ENCODE peak calls at places on chromosomes 1 and 21, in four cellular contexts. One of them, this sample, is unnamed.

GRCh38 chr1:21885236-21886037 is 51.7 kb downstream of the HSPG2 start:
- DNase-seq in A549: no peak
- DNase-seq in K562: no peak
- DNase-seq in GM12878: no peak
- DNase-seq in this sample: no peak

GRCh38 chr1:818611-819291 is 105.0 kb upstream of the SAMD11 start:
- DNase-seq in A549: no peak
- DNase-seq in K562: no peak
- DNase-seq in GM12878: no peak
- DNase-seq in this sample: no peak

GRCh38 chr1:202671388-202671787 is 38.9 kb downstream of the SYT2 start:
- DNase-seq in A549: no peak
- DNase-seq in K562: no peak
- DNase-seq in GM12878: no peak
- DNase-seq in this sample: no peak

GRCh38 chr1:100642826-100643225 is 76.7 kb upstream of the VCAM1 start:
- DNase-seq in A549: no peak
- DNase-seq in K562: no peak
- DNase-seq in GM12878: no peak
- DNase-seq in this sample: no peak

GRCh38 chr21:43286196-43286595 is 117.4 kb downstream of the CRYAA start:
- DNase-seq in A549: no peak
- DNase-seq in K562: no peak
- DNase-seq in GM12878: no peak
- DNase-seq in this sample: no peak

GRCh38 chr1:26922201-26922729 is 722 bp downstream of the NUDC start:
- DNase-seq in A549: peak; percentile 29
- DNase-seq in K562: no peak
- DNase-seq in GM12878: no peak
- DNase-seq in this sample: peak; percentile 12

GRCh38 chr1:95236784-95237575 is 3.0 kb downstream of the RWDD3 start:
- DNase-seq in A549: no peak
- DNase-seq in K562: no peak
- DNase-seq in GM12878: no peak
- DNase-seq in this sample: peak; percentile 47

GRCh38 chr1:58597076-58597475 is 20.0 kb upstream of the TACSTD2 start:
- DNase-seq in A549: no peak
- DNase-seq in K562: no peak
- DNase-seq in GM12878: no peak
- DNase-seq in this sample: no peak

GRCh38 chr21:42313501-42313969 is 1.7 kb downstream of the TFF3 start:
- DNase-seq in A549: no peak
- DNase-seq in K562: no peak
- DNase-seq in GM12878: no peak
- DNase-seq in this sample: no peak

GRCh38 chr1:29962356-29962755 is 726.0 kb downstream of the PTPRU start:
- DNase-seq in A549: no peak
- DNase-seq in K562: no peak
- DNase-seq in GM12878: no peak
- DNase-seq in this sample: no peak

GRCh38 chr1:33792216-33792615 is 71.7 kb upstream of the HMGB4 start:
- DNase-seq in A549: no peak
- DNase-seq in K562: no peak
- DNase-seq in GM12878: no peak
- DNase-seq in this sample: no peak

GRCh38 chr1:145871994-145872411 is 13.1 kb upstream of the PIAS3 start:
- DNase-seq in A549: no peak
- DNase-seq in K562: no peak
- DNase-seq in GM12878: no peak
- DNase-seq in this sample: peak; percentile 46

GRCh38 chr1:223326776-223327175 is 37.2 kb downstream of the SUSD4 start:
- DNase-seq in A549: no peak
- DNase-seq in K562: no peak
- DNase-seq in GM12878: no peak
- DNase-seq in this sample: peak; percentile 59

GRCh38 chr1:240173836-240174235 is 82.2 kb downstream of the FMN2 start:
- DNase-seq in A549: no peak
- DNase-seq in K562: no peak
- DNase-seq in GM12878: no peak
- DNase-seq in this sample: peak; percentile 16

GRCh38 chr1:196558424-196558823 is 49.8 kb downstream of the KCNT2 start:
- DNase-seq in A549: peak; percentile 59
- DNase-seq in K562: no peak
- DNase-seq in GM12878: no peak
- DNase-seq in this sample: peak; percentile 69

GRCh38 chr1:12152106-12152891 is 14.5 kb upstream of the TNFRSF1B start:
- DNase-seq in A549: no peak
- DNase-seq in K562: no peak
- DNase-seq in GM12878: peak; percentile 98
- DNase-seq in this sample: no peak
- TF ChIP-seq POLR2A in A549: no peak
- TF ChIP-seq POLR2A in K562: no peak
- TF ChIP-seq POLR2A in GM12878: peak; percentile 74
- TF ChIP-seq POLR2A in this sample: no peak

DNA sequence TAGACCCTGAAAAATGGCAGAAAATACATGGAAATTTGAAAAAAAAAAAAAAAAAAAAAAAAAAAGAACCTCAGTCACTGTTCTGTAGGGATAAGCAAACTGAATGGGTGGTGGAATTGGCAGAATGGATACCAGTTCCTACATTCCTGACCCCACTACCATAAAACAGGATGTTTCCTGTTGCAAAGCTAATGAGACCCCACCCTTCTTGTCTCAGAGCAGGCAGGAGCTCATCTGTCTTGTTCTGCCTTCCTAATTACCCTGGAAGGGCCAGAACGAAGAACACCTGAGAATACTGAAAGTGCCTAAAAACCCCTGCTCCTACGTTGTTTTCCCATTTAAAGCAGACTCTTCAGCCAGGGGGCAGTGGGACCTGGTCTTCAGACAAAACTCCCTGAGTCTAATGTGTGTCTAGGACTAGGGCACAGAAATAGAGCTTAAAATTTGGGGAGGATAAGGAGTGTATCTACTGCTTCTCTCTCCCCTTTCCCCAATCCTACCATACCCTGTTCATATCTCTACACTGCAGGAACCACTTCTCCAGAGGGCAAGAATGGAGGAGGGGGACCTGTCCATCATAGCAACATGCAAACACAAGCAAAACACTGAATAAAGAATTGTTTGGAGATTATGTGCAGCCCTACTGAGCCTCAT is 3.9 kb downstream of the C1orf56 start:
- DNase-seq in A549: no peak
- DNase-seq in K562: no peak
- DNase-seq in GM12878: no peak
- DNase-seq in this sample: no peak
- TF ChIP-seq ELK1 in A549: no peak
- TF ChIP-seq ELK1 in K562: no peak
- TF ChIP-seq ELK1 in GM12878: no peak
- TF ChIP-seq ELK1 in this sample: no peak

GRCh38 chr1:226407497-226408284 is at the start of gene PARP1:
- DNase-seq in A549: peak; percentile 89
- DNase-seq in K562: peak; percentile 99
- DNase-seq in GM12878: no peak
- DNase-seq in this sample: peak; percentile 65
- TF ChIP-seq POLR2A in A549: peak; percentile 83
- TF ChIP-seq POLR2A in K562: peak; percentile 94
- TF ChIP-seq POLR2A in GM12878: peak; percentile 86
- TF ChIP-seq POLR2A in this sample: peak; percentile 50

DNA sequence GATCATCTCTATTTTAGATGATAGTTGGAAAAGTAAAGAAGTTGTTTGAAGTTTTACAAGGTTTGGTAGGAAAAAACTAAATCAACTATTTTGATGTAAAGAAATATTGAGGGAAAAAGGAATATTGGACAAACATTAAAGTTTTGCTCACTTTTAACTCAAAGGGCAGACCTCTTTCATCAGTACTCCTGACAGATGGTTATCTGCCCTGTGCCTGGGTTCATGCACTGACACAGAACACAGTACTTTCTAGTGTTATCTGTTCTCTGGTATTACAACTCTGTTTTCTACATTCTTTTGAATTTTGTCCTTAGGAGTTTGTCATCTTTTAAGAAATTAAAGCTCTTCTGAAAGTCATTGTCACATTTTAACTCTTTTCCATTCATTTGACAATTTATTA is 118.7 kb downstream of the POU2F1 start:
- DNase-seq in A549: no peak
- DNase-seq in K562: no peak
- DNase-seq in GM12878: no peak
- DNase-seq in this sample: no peak
- TF ChIP-seq ELK1 in A549: no peak
- TF ChIP-seq ELK1 in K562: no peak
- TF ChIP-seq ELK1 in GM12878: no peak
- TF ChIP-seq ELK1 in this sample: no peak

DNA sequence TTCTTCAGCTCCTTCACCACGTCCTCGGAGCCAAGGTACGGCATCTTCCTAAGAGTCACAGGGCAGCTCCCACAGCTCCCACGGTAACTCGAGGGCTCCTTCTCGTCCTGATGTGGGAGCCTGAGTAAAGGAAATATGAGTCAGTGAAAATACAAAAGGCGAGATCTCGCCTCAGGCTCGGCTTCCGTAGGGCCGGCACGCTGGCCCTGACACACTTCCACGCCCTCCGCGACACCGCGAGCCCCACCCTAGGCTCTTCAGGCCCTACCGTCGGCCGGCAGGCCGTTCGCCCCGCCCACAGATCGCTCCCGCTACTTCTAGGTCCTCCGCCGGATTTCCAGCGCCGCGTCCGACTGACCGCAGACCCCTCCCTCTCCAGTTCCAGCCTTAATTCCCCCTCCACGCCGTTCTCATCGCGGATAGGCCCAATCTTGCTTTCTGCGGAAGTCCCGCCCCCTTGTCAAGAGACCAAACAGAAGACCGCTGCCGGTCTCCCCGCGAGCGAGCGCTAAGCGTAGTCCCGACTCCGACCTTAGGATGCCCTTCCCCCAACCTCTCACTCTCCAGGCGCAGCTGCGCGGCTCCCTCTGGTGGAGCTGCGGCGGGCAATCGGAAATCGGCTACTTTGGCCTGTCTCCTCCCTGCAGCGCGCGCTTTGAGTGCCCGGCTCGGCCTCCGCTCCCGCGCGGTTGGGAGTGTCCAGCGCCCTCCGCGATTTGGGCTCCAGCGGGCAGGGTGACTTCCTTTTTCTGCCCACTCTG is at the start of the genes AP4B1 and DCLRE1B:
- DNase-seq in A549: peak; percentile 99
- DNase-seq in K562: peak; percentile 96
- DNase-seq in GM12878: peak; percentile 99
- DNase-seq in this sample: peak; percentile 100
- TF ChIP-seq POLR2A in A549: peak; percentile 76
- TF ChIP-seq POLR2A in K562: peak; percentile 85
- TF ChIP-seq POLR2A in GM12878: peak; percentile 77
- TF ChIP-seq POLR2A in this sample: peak; percentile 86

This sample was measured in IMR-90.